ENCODE peak calls at places on chromosomes 11 and 22, in five cellular contexts. One of them, this sample, is unnamed.

GRCh38 chr22:49845666-49846459 is 7.8 kb upstream of the ZBED4 start:
- DNase-seq in right atrium auricular region: no peak
- DNase-seq in esophagus squamous epithelium: no peak
- DNase-seq in HFF-Myc: no peak
- DNase-seq in left lung: peak
- DNase-seq in this sample: no peak

GRCh38 chr11:99351620-99352019 is 330.9 kb downstream of the CNTN5 start:
- DNase-seq in right atrium auricular region: no peak
- DNase-seq in esophagus squamous epithelium: no peak
- DNase-seq in HFF-Myc: no peak
- DNase-seq in left lung: no peak
- DNase-seq in this sample: no peak

GRCh38 chr11:90168571-90168970 is 34.1 kb downstream of the NAALAD2 start:
- DNase-seq in right atrium auricular region: no peak
- DNase-seq in esophagus squamous epithelium: no peak
- DNase-seq in HFF-Myc: no peak
- DNase-seq in left lung: no peak
- DNase-seq in this sample: no peak

GRCh38 chr22:26438006-26438405 is 8.9 kb downstream of the ASPHD2 start:
- DNase-seq in right atrium auricular region: no peak
- DNase-seq in esophagus squamous epithelium: no peak
- DNase-seq in HFF-Myc: no peak
- DNase-seq in left lung: no peak
- DNase-seq in this sample: no peak

GRCh38 chr22:22710719-22711531 is 66.5 kb downstream of the GGTLC2 start:
- DNase-seq in right atrium auricular region: peak
- DNase-seq in esophagus squamous epithelium: no peak
- DNase-seq in HFF-Myc: no peak
- DNase-seq in left lung: peak
- DNase-seq in this sample: no peak

GRCh38 chr22:21012446-21013407 is 2.2 kb upstream of the P2RX6 start:
- DNase-seq in right atrium auricular region: no peak
- DNase-seq in esophagus squamous epithelium: no peak
- DNase-seq in HFF-Myc: no peak
- DNase-seq in left lung: peak
- DNase-seq in this sample: no peak

GRCh38 chr11:20155683-20156279 is 4.5 kb downstream of the DBX1 start:
- DNase-seq in right atrium auricular region: no peak
- DNase-seq in esophagus squamous epithelium: no peak
- DNase-seq in HFF-Myc: no peak
- DNase-seq in left lung: no peak
- DNase-seq in this sample: no peak

GRCh38 chr22:23242473-23243001 is 62.2 kb downstream of the BCR start:
- DNase-seq in right atrium auricular region: no peak
- DNase-seq in esophagus squamous epithelium: no peak
- DNase-seq in HFF-Myc: no peak
- DNase-seq in left lung: peak
- DNase-seq in this sample: no peak

GRCh38 chr11:11605181-11605580 is 16.6 kb downstream of the GALNT18 start:
- DNase-seq in right atrium auricular region: no peak
- DNase-seq in esophagus squamous epithelium: no peak
- DNase-seq in HFF-Myc: no peak
- DNase-seq in left lung: no peak
- DNase-seq in this sample: no peak

GRCh38 chr11:27618591-27618990 is 81.7 kb downstream of the BDNF start:
- DNase-seq in right atrium auricular region: no peak
- DNase-seq in esophagus squamous epithelium: no peak
- DNase-seq in HFF-Myc: no peak
- DNase-seq in left lung: no peak
- DNase-seq in this sample: no peak

GRCh38 chr11:106608677-106609076 is 409.6 kb downstream of the GUCY1A2 start:
- DNase-seq in right atrium auricular region: no peak
- DNase-seq in esophagus squamous epithelium: no peak
- DNase-seq in HFF-Myc: no peak
- DNase-seq in left lung: no peak
- DNase-seq in this sample: peak

GRCh38 chr11:43573233-43573632 is 107.3 kb upstream of the HSD17B12 start:
- DNase-seq in right atrium auricular region: no peak
- DNase-seq in esophagus squamous epithelium: no peak
- DNase-seq in HFF-Myc: no peak
- DNase-seq in left lung: no peak
- DNase-seq in this sample: no peak

GRCh38 chr11:94790771-94791180 is 22.6 kb downstream of the AMOTL1 start:
- DNase-seq in right atrium auricular region: no peak
- DNase-seq in esophagus squamous epithelium: no peak
- DNase-seq in HFF-Myc: no peak
- DNase-seq in left lung: no peak
- DNase-seq in this sample: no peak

GRCh38 chr11:14520086-14520901 is at the start of gene PSMA1:
- DNase-seq in right atrium auricular region: peak
- DNase-seq in esophagus squamous epithelium: peak
- DNase-seq in HFF-Myc: peak
- DNase-seq in left lung: peak
- DNase-seq in this sample: peak

GRCh38 chr11:17979770-17980371 is 33.0 kb downstream of the SERGEF start:
- DNase-seq in right atrium auricular region: no peak
- DNase-seq in esophagus squamous epithelium: no peak
- DNase-seq in HFF-Myc: no peak
- DNase-seq in left lung: no peak
- DNase-seq in this sample: no peak

GRCh38 chr11:8832571-8833260 is 78.3 kb upstream of the AKIP1 start:
- DNase-seq in right atrium auricular region: no peak
- DNase-seq in esophagus squamous epithelium: no peak
- DNase-seq in HFF-Myc: peak
- DNase-seq in left lung: peak
- DNase-seq in this sample: no peak
- H3K4me3 ChIP-seq in right atrium auricular region: no peak
- H3K4me3 ChIP-seq in esophagus squamous epithelium: no peak
- H3K4me3 ChIP-seq in HFF-Myc: peak
- H3K4me3 ChIP-seq in left lung: no peak
- H3K4me3 ChIP-seq in this sample: no peak

GRCh38 chr11:44927174-44927661 is 23.5 kb downstream of the TP53I11 start:
- DNase-seq in right atrium auricular region: peak
- DNase-seq in esophagus squamous epithelium: no peak
- DNase-seq in HFF-Myc: no peak
- DNase-seq in left lung: peak
- DNase-seq in this sample: no peak
- H3K4me3 ChIP-seq in right atrium auricular region: no peak
- H3K4me3 ChIP-seq in esophagus squamous epithelium: no peak
- H3K4me3 ChIP-seq in HFF-Myc: no peak
- H3K4me3 ChIP-seq in left lung: no peak
- H3K4me3 ChIP-seq in this sample: no peak

GRCh38 chr11:117874910-117875396 is 1.5 kb downstream of the FXYD6 start:
- DNase-seq in right atrium auricular region: no peak
- DNase-seq in esophagus squamous epithelium: no peak
- DNase-seq in HFF-Myc: no peak
- DNase-seq in left lung: no peak
- DNase-seq in this sample: no peak
- H3K4me3 ChIP-seq in right atrium auricular region: peak
- H3K4me3 ChIP-seq in esophagus squamous epithelium: no peak
- H3K4me3 ChIP-seq in HFF-Myc: no peak
- H3K4me3 ChIP-seq in left lung: no peak
- H3K4me3 ChIP-seq in this sample: no peak

GRCh38 chr11:118876261-118876660 is 7.4 kb upstream of the CXCR5 start:
- DNase-seq in right atrium auricular region: no peak
- DNase-seq in esophagus squamous epithelium: no peak
- DNase-seq in HFF-Myc: no peak
- DNase-seq in left lung: no peak
- DNase-seq in this sample: no peak
- H3K4me3 ChIP-seq in right atrium auricular region: no peak
- H3K4me3 ChIP-seq in esophagus squamous epithelium: no peak
- H3K4me3 ChIP-seq in HFF-Myc: no peak
- H3K4me3 ChIP-seq in left lung: no peak
- H3K4me3 ChIP-seq in this sample: no peak

GRCh38 chr22:37844904-37845334 is 785 bp upstream of the ANKRD54 start:
- DNase-seq in right atrium auricular region: no peak
- DNase-seq in esophagus squamous epithelium: no peak
- DNase-seq in HFF-Myc: no peak
- DNase-seq in left lung: no peak
- DNase-seq in this sample: no peak
- H3K4me3 ChIP-seq in right atrium auricular region: peak
- H3K4me3 ChIP-seq in esophagus squamous epithelium: peak
- H3K4me3 ChIP-seq in HFF-Myc: peak
- H3K4me3 ChIP-seq in left lung: peak
- H3K4me3 ChIP-seq in this sample: peak

GRCh38 chr11:30346068-30346688 is 23.3 kb downstream of the ARL14EP start:
- DNase-seq in right atrium auricular region: no peak
- DNase-seq in esophagus squamous epithelium: no peak
- DNase-seq in HFF-Myc: peak
- DNase-seq in left lung: no peak
- DNase-seq in this sample: peak

GRCh38 chr11:30345644-30346043 is 22.7 kb downstream of the ARL14EP start:
- DNase-seq in right atrium auricular region: no peak
- DNase-seq in esophagus squamous epithelium: no peak
- DNase-seq in HFF-Myc: no peak
- DNase-seq in left lung: no peak
- DNase-seq in this sample: no peak

GRCh38 chr11:30348035-30348434 is 25.1 kb downstream of the ARL14EP start:
- DNase-seq in right atrium auricular region: no peak
- DNase-seq in esophagus squamous epithelium: no peak
- DNase-seq in HFF-Myc: no peak
- DNase-seq in left lung: no peak
- DNase-seq in this sample: no peak

GRCh38 chr11:30342736-30343166 is 19.8 kb downstream of the ARL14EP start:
- DNase-seq in right atrium auricular region: no peak
- DNase-seq in esophagus squamous epithelium: no peak
- DNase-seq in HFF-Myc: no peak
- DNase-seq in left lung: no peak
- DNase-seq in this sample: no peak

DNA sequence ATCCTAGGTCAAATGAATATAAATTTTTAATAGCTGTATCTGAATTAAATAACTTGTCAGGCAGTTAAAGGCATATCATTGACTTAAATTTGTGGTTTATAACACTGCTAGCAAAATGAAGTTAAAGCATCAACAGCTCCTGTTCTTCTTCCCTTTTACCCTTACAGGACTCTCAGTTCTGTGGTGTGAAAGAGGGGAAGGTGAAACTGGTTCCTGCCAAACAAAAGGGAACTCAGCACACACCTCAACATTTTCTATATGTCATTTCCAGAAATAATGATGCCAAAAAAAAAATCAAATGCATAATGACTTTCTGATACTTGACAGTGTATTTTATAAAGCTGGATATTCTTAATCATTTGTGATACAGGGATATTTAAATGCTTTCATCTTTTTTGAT is 21.2 kb downstream of the ARL14EP start:
- DNase-seq in right atrium auricular region: no peak
- DNase-seq in esophagus squamous epithelium: no peak
- DNase-seq in HFF-Myc: no peak
- DNase-seq in left lung: no peak
- DNase-seq in this sample: no peak
- H3K4me3 ChIP-seq in right atrium auricular region: no peak
- H3K4me3 ChIP-seq in esophagus squamous epithelium: no peak
- H3K4me3 ChIP-seq in HFF-Myc: no peak
- H3K4me3 ChIP-seq in left lung: no peak
- H3K4me3 ChIP-seq in this sample: no peak

GRCh38 chr11:111444040-111444439 is 65.0 kb upstream of the POU2AF1 start:
- DNase-seq in right atrium auricular region: no peak
- DNase-seq in esophagus squamous epithelium: no peak
- DNase-seq in HFF-Myc: no peak
- DNase-seq in left lung: no peak
- DNase-seq in this sample: no peak
- H3K4me3 ChIP-seq in right atrium auricular region: no peak
- H3K4me3 ChIP-seq in esophagus squamous epithelium: no peak
- H3K4me3 ChIP-seq in HFF-Myc: no peak
- H3K4me3 ChIP-seq in left lung: no peak
- H3K4me3 ChIP-seq in this sample: no peak

GRCh38 chr11:121801796-121802195 is 314.2 kb downstream of the BLID start:
- DNase-seq in right atrium auricular region: no peak
- DNase-seq in esophagus squamous epithelium: no peak
- DNase-seq in HFF-Myc: no peak
- DNase-seq in left lung: no peak
- DNase-seq in this sample: no peak
- H3K4me3 ChIP-seq in right atrium auricular region: no peak
- H3K4me3 ChIP-seq in esophagus squamous epithelium: no peak
- H3K4me3 ChIP-seq in HFF-Myc: no peak
- H3K4me3 ChIP-seq in left lung: no peak
- H3K4me3 ChIP-seq in this sample: no peak

This sample was measured in skeletal muscle cell.